ENCODE peak calls at places on chromosomes 13 and 19, in nine cellular contexts. S is esophagus squamous epithelium, O is A549, V is stomach, C is transverse colon, F is uterus, H is ovary, M is esophagus muscularis mucosa, D is upper lobe of left lung. R is an unnamed sample.

GRCh38 chr13:21203132-21203531 is 26.7 kb downstream of the MRPL57 start:
- DNase-seq in S (no peak), O (no peak), V (no peak), C (no peak), F (no peak), H (no peak), M (no peak), D (no peak), R (no peak)

GRCh38 chr13:112710855-112711527 is 21.2 kb downstream of the ATP11A start:
- DNase-seq in S (no peak), O (no peak), V (no peak), C (peak; percentile 6), F (peak; percentile 62), H (peak; percentile 38), M (no peak), D (no peak), R (no peak)

GRCh38 chr13:44306401-44307192 is 67.0 kb upstream of the SERP2 start:
- DNase-seq in S (no peak), O (peak; percentile 94), V (peak; percentile 77), C (peak; percentile 63), F (peak; percentile 87), H (peak; percentile 75), M (no peak), D (peak; percentile 8), R (no peak)

GRCh38 chr13:74573654-74574053 is 439.4 kb upstream of the KLF12 start:
- DNase-seq in S (no peak), O (peak; percentile 9), V (no peak), C (no peak), F (no peak), H (no peak), M (no peak), D (peak; percentile 27), R (no peak)

GRCh38 chr13:21033224-21033855 is 28.0 kb downstream of the LATS2 start:
- DNase-seq in S (no peak), O (no peak), V (peak; percentile 69), C (peak; percentile 35), F (peak; percentile 26), H (no peak), M (no peak), D (no peak), R (peak; percentile 84)

GRCh38 chr19:4326215-4326836 is 12.3 kb downstream of the STAP2 start:
- DNase-seq in S (no peak), O (no peak), V (no peak), C (no peak), F (no peak), H (no peak), M (no peak), D (no peak), R (no peak)

GRCh38 chr19:30029721-30030510 is 87.9 kb downstream of the URI1 start:
- DNase-seq in S (no peak), O (peak; percentile 54), V (no peak), C (no peak), F (no peak), H (no peak), M (no peak), D (no peak), R (no peak)

GRCh38 chr19:33064117-33064777 is 441 bp downstream of the RHPN2 start:
- DNase-seq in S (no peak), O (peak; percentile 68), V (peak; percentile 71), C (peak; percentile 64), F (no peak), H (peak; percentile 30), M (no peak), D (peak; percentile 90), R (no peak)

GRCh38 chr19:35870798-35871197 is 2.4 kb downstream of the APLP1 start:
- DNase-seq in S (no peak), O (no peak), V (no peak), C (no peak), F (no peak), H (no peak), M (no peak), D (no peak), R (no peak)

GRCh38 chr19:35868823-35869326 is 501 bp downstream of the APLP1 start:
- DNase-seq in S (no peak), O (no peak), V (no peak), C (no peak), F (no peak), H (no peak), M (no peak), D (no peak), R (no peak)

GRCh38 chr19:35868172-35868822 is at the start of gene APLP1:
- DNase-seq in S (no peak), O (peak; percentile 68), V (peak; percentile 86), C (peak; percentile 59), F (peak; percentile 35), H (peak; percentile 17), M (no peak), D (peak; percentile 95), R (no peak)

GRCh38 chr19:35871611-35872010 is 3.2 kb downstream of the APLP1 start:
- DNase-seq in S (no peak), O (no peak), V (no peak), C (no peak), F (no peak), H (no peak), M (no peak), D (no peak), R (no peak)

DNA sequence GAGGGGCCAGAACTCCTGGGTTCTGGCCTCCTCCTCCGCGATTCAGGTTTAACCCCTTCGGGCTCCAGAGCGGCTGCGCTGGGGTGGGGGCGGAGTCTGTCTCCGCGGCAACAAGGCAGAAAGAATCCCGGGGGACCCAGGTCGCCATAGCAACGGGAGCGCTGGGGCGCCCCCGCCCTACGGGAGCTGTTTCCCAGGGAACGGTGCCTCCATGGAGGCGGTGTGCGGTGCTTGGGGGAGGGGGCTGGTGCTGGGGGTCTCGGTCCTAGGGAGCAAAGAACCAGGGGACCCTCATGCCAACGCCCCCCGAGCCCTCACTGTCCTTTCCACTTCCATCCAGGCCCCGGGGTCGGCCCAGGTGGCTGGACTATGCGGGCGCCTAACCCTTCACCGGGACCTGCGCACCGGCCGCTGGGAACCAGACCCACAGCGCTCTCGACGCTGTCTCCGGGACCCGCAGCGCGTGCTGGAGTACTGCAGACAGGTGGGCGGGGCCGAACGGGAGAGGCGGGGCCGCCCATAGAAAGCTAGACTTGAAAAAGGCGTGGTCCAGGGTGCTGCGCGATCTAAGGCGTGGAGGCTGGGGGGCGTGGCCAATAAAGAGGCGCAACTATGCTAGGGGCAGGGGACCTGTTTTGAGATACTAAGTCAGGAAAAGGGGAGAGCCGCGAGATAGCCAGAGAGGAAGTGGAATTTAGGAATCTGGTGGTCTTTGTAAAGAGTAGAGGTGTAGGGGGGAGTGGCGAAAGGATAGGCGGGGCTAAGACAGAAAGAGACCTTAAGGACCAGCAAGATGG is 1.2 kb downstream of the APLP1 start:
- DNase-seq in S (no peak), O (peak; percentile 98), V (peak; percentile 88), C (peak; percentile 70), F (peak; percentile 47), H (peak; percentile 21), M (no peak), D (peak; percentile 92), R (peak; percentile 29)
- TF ChIP-seq POLR2A in S (no peak), O (peak; percentile 30), V (no peak), C (no peak), F (no peak), H (no peak), M (no peak), D (no peak), R (no peak)

GRCh38 chr19:42023943-42024260 is 29.9 kb upstream of the ATP1A3 start:
- DNase-seq in S (no peak), O (no peak), V (no peak), C (no peak), F (no peak), H (no peak), M (no peak), D (no peak), R (no peak)

GRCh38 chr19:42021185-42021584 is 27.2 kb upstream of the ATP1A3 start:
- DNase-seq in S (no peak), O (no peak), V (no peak), C (no peak), F (no peak), H (no peak), M (no peak), D (no peak), R (no peak)

GRCh38 chr19:42024622-42025111 is 30.6 kb upstream of the ATP1A3 start:
- DNase-seq in S (no peak), O (no peak), V (no peak), C (peak; percentile 13), F (no peak), H (no peak), M (no peak), D (peak; percentile 66), R (peak; percentile 25)

GRCh38 chr19:42022616-42023015 is 28.6 kb upstream of the ATP1A3 start:
- DNase-seq in S (no peak), O (no peak), V (no peak), C (no peak), F (no peak), H (no peak), M (no peak), D (no peak), R (no peak)

DNA sequence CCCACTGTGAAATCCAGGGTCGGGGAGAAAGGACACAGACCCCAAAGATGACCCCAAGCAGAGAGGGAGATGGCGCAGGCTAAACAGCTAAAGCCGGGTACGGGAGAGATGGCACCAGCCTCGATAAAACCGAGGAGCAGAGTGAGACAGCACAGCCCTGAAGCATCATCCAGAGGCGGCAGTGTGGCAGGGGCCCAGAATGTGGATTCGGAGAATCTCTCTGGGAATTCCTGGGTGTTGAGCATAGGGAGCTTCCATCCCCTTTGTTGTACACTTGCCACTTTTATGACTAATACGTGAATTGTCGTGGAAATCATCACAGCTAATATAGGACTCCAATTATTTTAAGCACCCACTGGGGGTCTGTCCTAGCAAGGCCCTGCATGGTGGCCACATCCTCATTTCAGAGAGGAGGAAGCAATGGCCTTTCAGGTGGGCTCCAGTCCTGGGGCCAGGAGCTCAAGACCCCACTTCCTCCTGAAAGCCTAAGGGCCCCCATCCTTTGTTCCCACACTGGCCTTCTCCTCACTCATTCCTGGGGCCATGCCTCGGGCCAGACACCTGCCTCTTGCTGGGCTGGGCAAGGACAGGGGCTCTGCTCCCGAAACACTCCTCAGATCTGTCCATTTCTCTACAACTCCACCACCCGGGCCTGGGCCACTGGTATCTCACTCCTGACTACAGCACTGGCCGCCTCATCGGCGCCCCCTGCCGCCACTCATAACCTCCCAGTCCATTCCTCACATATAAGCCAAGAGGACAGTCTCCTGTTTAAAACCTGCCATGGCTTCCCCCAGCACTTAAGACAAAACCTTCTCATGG is 29.3 kb upstream of the ATP1A3 start:
- DNase-seq in S (no peak), O (peak; percentile 77), V (no peak), C (peak; percentile 24), F (no peak), H (no peak), M (no peak), D (peak; percentile 70), R (no peak)
- TF ChIP-seq CTCF in S (no peak), O (peak; percentile 72), V (no peak), C (no peak), F (no peak), H (no peak), M (no peak), D (no peak), R (no peak)

DNA sequence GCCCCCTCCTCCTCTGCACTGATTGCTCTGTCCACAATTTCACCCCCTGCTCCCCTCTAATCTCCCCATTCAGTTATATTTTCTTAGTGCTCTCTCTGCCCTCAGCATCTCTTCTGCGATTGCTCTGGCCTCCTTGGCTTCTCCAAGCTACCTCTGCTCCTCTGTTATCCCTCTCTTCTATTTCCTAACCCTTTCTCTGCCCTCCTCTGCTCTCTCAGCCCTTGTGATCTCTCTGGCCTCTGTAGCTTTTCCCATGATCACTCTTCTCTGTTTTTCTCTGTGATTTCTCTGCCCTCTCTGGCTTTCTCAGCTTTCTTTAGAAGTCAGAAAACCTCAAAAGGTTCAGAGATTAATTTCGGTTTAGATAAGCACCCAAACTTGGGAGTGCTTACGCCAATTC is 795.1 kb downstream of the DIAPH3 start:
- DNase-seq in S (no peak), O (no peak), V (no peak), C (no peak), F (no peak), H (no peak), M (no peak), D (no peak), R (no peak)
- H3K4me3 ChIP-seq in S (no peak overlapping the region), O (no peak overlapping the region), V (no peak overlapping the region), C (no peak overlapping the region), F (no peak overlapping the region), H (no peak overlapping the region), M (no peak overlapping the region), D (no peak overlapping the region), R (no peak overlapping the region)

GRCh38 chr19:42389899-42390298 is at the start of gene CNFN:
- DNase-seq in S (no peak), O (no peak), V (no peak), C (no peak), F (no peak), H (no peak), M (no peak), D (no peak), R (no peak)
- TF ChIP-seq POLR2A in S (no peak), O (no peak), V (no peak), C (no peak), F (no peak), H (no peak), M (no peak), D (no peak), R (no peak)

R was measured in lower leg skin.